ENCODE peak calls at places on chromosome 16, in eight cellular contexts. X is progenitor cell of endocrine pancreas; C is aorta; D is heart left ventricle; N is brain pericyte; F is cardiac fibroblast; M is activated CD8-positive, alpha-beta memory T cell treated with anti-CD3 and anti-CD28 coated beads for 48 hours; G is uterus. S is an unnamed sample.

GRCh38 chr16:57736419-57737281 is 1.1 kb downstream of the KATNB1 start:
- DNase-seq in M (no peak), X (no peak), D (no peak), F (peak), G (no peak), C (no peak), N (peak), S (peak)

GRCh38 chr16:27762441-27762840 is 212.5 kb downstream of the KATNIP start:
- DNase-seq in G (no peak), D (no peak), M (no peak), X (no peak), C (no peak), F (peak), N (no peak), S (no peak)

GRCh38 chr16:12254566-12254965 is 278.0 kb downstream of the SNX29 start:
- DNase-seq in G (no peak), M (no peak), D (no peak), X (no peak), N (no peak), F (no peak), C (no peak), S (no peak)

GRCh38 chr16:30541502-30542329 is 7.1 kb upstream of the ZNF747 start:
- DNase-seq in D (no peak), M (no peak), X (no peak), C (no peak), N (no peak), G (no peak), F (peak), S (no peak)

GRCh38 chr16:57606847-57607501 is 21.5 kb upstream of the ADGRG1 start:
- DNase-seq in F (no peak), M (no peak), X (no peak), D (no peak), N (no peak), G (no peak), C (no peak), S (no peak)

GRCh38 chr16:49921791-49922456 is 66.0 kb upstream of the ZNF423 start:
- DNase-seq in M (peak), D (peak), X (peak), C (peak), N (no peak), G (peak), F (peak), S (no peak)

GRCh38 chr16:77843412-77843811 is 55.0 kb downstream of the VAT1L start:
- DNase-seq in X (no peak), M (no peak), F (no peak), G (no peak), C (no peak), D (no peak), N (no peak), S (no peak)

GRCh38 chr16:13093676-13094075 is 192.3 kb downstream of the SHISA9 start:
- DNase-seq in X (no peak), M (no peak), N (no peak), G (no peak), F (no peak), C (no peak), D (no peak), S (no peak)

GRCh38 chr16:68901910-68902309 is 58.6 kb downstream of the TANGO6 start:
- DNase-seq in F (peak), D (no peak), X (no peak), N (no peak), M (no peak), G (no peak), C (no peak), S (no peak)

GRCh38 chr16:50152386-50152806 is 710 bp upstream of the TENT4B start:
- DNase-seq in C (peak), M (peak), X (no peak), F (no peak), D (no peak), G (peak), N (no peak), S (no peak)

GRCh38 chr16:77833906-77834599 is 45.7 kb downstream of the VAT1L start:
- DNase-seq in C (no peak), F (peak), N (no peak), X (no peak), M (no peak), D (no peak), G (no peak), S (no peak)

GRCh38 chr16:22144520-22144919 is 17.8 kb upstream of the SDR42E2 start:
- DNase-seq in D (no peak), G (no peak), N (no peak), M (no peak), F (no peak), C (no peak), X (no peak), S (no peak)

GRCh38 chr16:17068524-17068923 is 402.2 kb downstream of the XYLT1 start:
- DNase-seq in F (no peak), X (no peak), D (no peak), N (no peak), C (no peak), M (no peak), G (no peak), S (no peak)

GRCh38 chr16:58187657-58188430 is 10.1 kb downstream of the CSNK2A2 start:
- DNase-seq in X (no peak), F (no peak), D (peak), C (no peak), M (no peak), N (no peak), G (no peak), S (no peak)

GRCh38 chr16:31298958-31299357 is 39.2 kb downstream of the ITGAM start:
- DNase-seq in N (no peak), D (no peak), C (no peak), F (peak), X (no peak), M (no peak), G (no peak), S (no peak)

GRCh38 chr16:609316-609715 is 19.4 kb downstream of the RAB40C start:
- DNase-seq in C (no peak), M (no peak), D (no peak), G (no peak), F (no peak), N (no peak), X (no peak), S (no peak)

GRCh38 chr16:17373533-17373932 is 97.2 kb downstream of the XYLT1 start:
- DNase-seq in X (no peak), F (no peak), N (no peak), D (no peak), C (no peak), M (no peak), G (no peak), S (no peak)

GRCh38 chr16:74736531-74737157 is 36.0 kb upstream of the MLKL start:
- DNase-seq in X (no peak), M (no peak), F (no peak), G (no peak), N (no peak), C (no peak), D (no peak), S (no peak)

GRCh38 chr16:81548901-81549546 is 104.4 kb downstream of the CMIP start:
- DNase-seq in F (no peak), D (peak), G (no peak), M (no peak), C (no peak), N (no peak), X (peak), S (no peak)

GRCh38 chr16:49682577-49683165 is 173.2 kb downstream of the ZNF423 start:
- DNase-seq in M (no peak), F (no peak), D (no peak), N (no peak), X (no peak), C (no peak), G (no peak), S (no peak)

GRCh38 chr16:12942861-12943260 is 41.5 kb downstream of the SHISA9 start:
- DNase-seq in G (no peak), D (no peak), X (no peak), F (no peak), C (no peak), M (no peak), N (no peak), S (no peak)

GRCh38 chr16:11797957-11798299 is 870 bp upstream of the ZC3H7A start:
- DNase-seq in D (no peak), X (no peak), C (no peak), F (no peak), G (no peak), N (no peak), M (no peak), S (no peak)

GRCh38 chr16:11088432-11088794 is 144.0 kb downstream of the CLEC16A start:
- DNase-seq in C (no peak), G (no peak), N (no peak), M (no peak), X (no peak), D (no peak), F (no peak), S (no peak)

GRCh38 chr16:72284042-72284789 is 112.3 kb upstream of the PMFBP1 start:
- DNase-seq in N (no peak), G (no peak), D (no peak), C (no peak), M (no peak), X (no peak), F (no peak), S (no peak)

GRCh38 chr16:49875812-49876715 is 20.2 kb upstream of the ZNF423 start:
- DNase-seq in G (no peak), F (no peak), N (no peak), C (no peak), M (no peak), D (no peak), X (no peak), S (no peak)

GRCh38 chr16:1950047-1950446 is 4.4 kb downstream of the RPL3L start:
- DNase-seq in G (no peak), M (no peak), X (no peak), D (no peak), N (no peak), C (no peak), F (no peak), S (no peak)

GRCh38 chr16:2159052-2159838 is 3.7 kb downstream of the TRAF7 start:
- DNase-seq in M (no peak), N (no peak), X (no peak), G (peak), D (no peak), C (peak), F (peak), S (no peak)

GRCh38 chr16:12470311-12471229 is 333.1 kb downstream of the CPPED1 start:
- DNase-seq in N (peak), M (no peak), F (peak), C (peak), D (peak), X (no peak), G (peak), S (no peak)

GRCh38 chr16:48852955-48853354 is 243.0 kb upstream of the N4BP1 start:
- DNase-seq in X (no peak), M (no peak), G (no peak), C (no peak), N (no peak), F (no peak), D (no peak), S (no peak)

GRCh38 chr16:30977502-30977901 is 7.5 kb upstream of the HSD3B7 start:
- DNase-seq in G (no peak), D (no peak), N (no peak), M (no peak), X (no peak), C (no peak), F (no peak), S (no peak)

GRCh38 chr16:89136931-89137330 is 34.6 kb upstream of the CDH15 start:
- DNase-seq in M (no peak), G (no peak), D (no peak), F (no peak), X (no peak), N (no peak), C (peak), S (peak)